ENCODE peak calls at places on chromosome 6, in nine cellular contexts. H, V, C, X, M, K, E, Q and F are unnamed samples. For H3K36me3 and H3K9me3, the result is how much of the 10 kb centered on the place peaks cover.

GRCh38 chr6:130843575-130844320 is 16.5 kb downstream of the SMLR1 start:
- DNase-seq in X (peak), E (no peak), Q (no peak), K (peak), H (no peak), C (peak), V (no peak), M (no peak), F (peak)

GRCh38 chr6:160733045-160733646 is 31.1 kb downstream of the PLG start:
- DNase-seq in K (peak), E (peak), C (peak), V (no peak), X (peak), Q (no peak), H (no peak), M (peak), F (peak)

GRCh38 chr6:17115251-17116089 is 13.6 kb downstream of the STMND1 start:
- DNase-seq in M (no peak), Q (no peak), K (peak), E (no peak), V (no peak), X (peak), H (no peak), C (no peak), F (peak)

GRCh38 chr6:137405806-137406205 is 88.4 kb downstream of the OLIG3 start:
- DNase-seq in V (no peak), Q (no peak), H (no peak), E (no peak), X (no peak), K (no peak), M (no peak), C (no peak), F (no peak)

GRCh38 chr6:161024364-161024920 is 32.9 kb downstream of the MAP3K4 start:
- DNase-seq in C (no peak), K (no peak), H (no peak), E (no peak), Q (no peak), V (no peak), M (no peak), X (no peak), F (no peak)

GRCh38 chr6:131368077-131368911 is 204.7 kb upstream of the ARG1 start:
- DNase-seq in M (peak), C (peak), Q (peak), H (peak), E (peak), V (peak), K (peak), X (no peak), F (no peak)

GRCh38 chr6:36750090-36750489 is 52.5 kb downstream of the RAB44 start:
- DNase-seq in Q (no peak), X (no peak), H (no peak), M (no peak), V (no peak), K (no peak), E (no peak), C (no peak), F (no peak)

GRCh38 chr6:137712587-137712986 is 154.5 kb upstream of the TNFAIP3 start:
- DNase-seq in V (no peak), X (no peak), M (no peak), H (no peak), C (no peak), E (no peak), Q (no peak), K (no peak), F (no peak)

GRCh38 chr6:18308070-18308735 is 43.9 kb upstream of the DEK start:
- DNase-seq in V (no peak), X (no peak), E (no peak), Q (no peak), K (peak), C (no peak), M (no peak), H (no peak), F (no peak)

GRCh38 chr6:29886686-29887085 is 55.6 kb upstream of the HLA-A start:
- DNase-seq in H (no peak), E (no peak), C (no peak), X (no peak), Q (no peak), V (no peak), K (no peak), M (no peak), F (no peak)

GRCh38 chr6:11575408-11576033 is 38.0 kb downstream of the TMEM170B start:
- DNase-seq in K (peak), H (no peak), X (peak), Q (peak), V (no peak), C (peak), E (peak), M (no peak), F (peak)

GRCh38 chr6:40037271-40037670 is 103.0 kb upstream of the MOCS1 start:
- DNase-seq in Q (no peak), X (no peak), E (no peak), V (no peak), C (no peak), K (no peak), H (no peak), M (no peak), F (no peak)

GRCh38 chr6:127737009-127737486 is 160.1 kb downstream of the C6orf58 start:
- DNase-seq in K (peak), M (peak), C (peak), E (peak), H (no peak), V (no peak), Q (no peak), X (peak), F (no peak)

GRCh38 chr6:134217110-134217509 is 100.8 kb downstream of the SGK1 start:
- DNase-seq in C (no peak), V (no peak), Q (no peak), X (no peak), M (no peak), E (no peak), H (no peak), K (peak), F (no peak)

GRCh38 chr6:5622276-5623005 is 361.1 kb downstream of the FARS2 start:
- DNase-seq in E (no peak), M (no peak), X (no peak), H (no peak), V (no peak), C (no peak), K (no peak), Q (no peak), F (no peak)

DNA sequence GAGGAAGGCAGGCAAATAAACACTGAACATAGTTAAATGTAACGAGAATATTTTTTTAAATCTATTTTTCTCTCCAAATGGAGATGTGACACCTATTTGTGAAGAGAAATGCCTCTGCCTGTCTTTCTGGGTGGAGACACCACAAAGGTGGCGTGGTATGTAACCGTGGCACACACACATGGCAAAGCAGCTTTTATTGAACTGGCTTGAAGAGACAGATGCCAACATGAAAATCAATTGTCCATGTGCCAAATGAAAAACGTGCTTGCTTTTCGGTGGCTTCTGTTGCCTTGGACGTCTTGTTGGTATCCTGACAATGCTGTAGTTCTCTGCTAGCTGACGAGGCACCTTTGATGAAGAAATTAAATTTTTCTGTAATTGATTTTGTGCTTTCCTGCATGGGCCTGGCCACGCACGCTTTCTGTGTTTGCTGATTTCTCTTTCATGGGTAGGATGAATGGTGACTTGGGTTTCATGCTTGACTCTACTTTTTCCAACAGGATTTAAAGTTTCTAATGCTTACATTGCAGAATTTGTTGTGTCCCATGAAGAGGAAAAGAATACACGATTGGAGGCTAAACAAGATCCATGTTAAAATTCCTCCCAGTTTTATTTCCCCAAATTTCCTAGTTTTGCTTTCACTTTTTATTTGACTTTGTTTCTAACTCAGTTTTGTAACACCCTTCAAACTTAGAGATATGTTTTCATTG is 202.6 kb downstream of the TMEM242 start:
- DNase-seq in V (no peak), K (no peak), E (no peak), C (no peak), M (no peak), H (no peak), X (no peak), Q (no peak), F (no peak)
- H3K36me3 ChIP-seq in V (under half), K (under half), E (under half), C (under half), M (under half), H (under half), X (under half), Q (under half), F (under half)

DNA sequence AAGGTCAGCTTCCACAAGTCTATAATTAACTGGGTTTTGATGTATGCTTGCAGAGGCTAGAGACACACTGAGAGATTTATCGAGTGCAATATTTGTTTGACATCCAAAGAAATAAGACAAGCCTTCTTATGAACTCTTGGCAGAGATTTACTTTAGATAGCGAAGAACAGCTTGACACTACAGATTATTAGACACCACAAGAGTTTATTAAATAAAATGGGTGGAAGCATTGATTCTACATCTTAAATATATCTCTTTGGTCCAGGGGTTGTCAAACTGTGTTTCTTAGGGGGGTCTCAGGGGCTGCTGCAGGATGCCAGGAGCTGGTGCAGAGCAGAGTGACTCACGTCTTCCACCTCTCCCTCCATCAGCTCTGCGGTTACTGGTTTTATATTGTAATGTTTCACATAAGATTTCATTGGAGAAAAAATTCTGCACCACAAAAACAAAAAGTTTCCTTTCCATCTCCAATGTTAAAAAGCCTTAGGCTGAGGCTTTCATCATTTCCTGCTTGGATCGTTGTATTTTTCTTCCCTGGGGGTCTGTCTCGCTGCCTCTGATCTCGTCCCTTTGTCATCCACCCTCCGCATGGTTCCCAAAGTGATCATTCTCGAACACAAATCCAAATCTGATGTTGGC is 176.2 kb upstream of the AHI1 start:
- DNase-seq in Q (no peak), V (no peak), K (peak), X (no peak), E (no peak), C (no peak), M (no peak), H (no peak), F (no peak)
- H3K9me3 ChIP-seq in Q (under half), V (under half), K (under half), X (under half), E (under half), C (under half), M (under half), H (under half), F (under half)

GRCh38 chr6:35055906-35056305 is 85.2 kb downstream of the TCP11 start:
- DNase-seq in K (no peak), H (no peak), X (no peak), M (no peak), C (no peak), V (no peak), Q (no peak), E (no peak), F (no peak)
- H3K36me3 ChIP-seq in K (under half), H (half or more), X (under half), M (under half), C (under half), V (under half), Q (under half), E (under half), F (under half)

GRCh38 chr6:115870464-115870863 is 190.2 kb downstream of the FRK start:
- DNase-seq in H (no peak), V (no peak), E (no peak), X (no peak), C (no peak), Q (no peak), K (no peak), M (no peak), F (no peak)
- H3K9me3 ChIP-seq in H (under half), V (under half), E (under half), X (under half), C (under half), Q (under half), K (under half), M (under half), F (under half)

GRCh38 chr6:158083687-158084325 is 84.3 kb downstream of the SERAC1 start:
- DNase-seq in C (no peak), H (no peak), M (no peak), Q (no peak), K (no peak), X (no peak), V (no peak), E (no peak), F (no peak)
- H3K36me3 ChIP-seq in C (under half), H (half or more), M (under half), Q (under half), K (half or more), X (under half), V (under half), E (under half), F (under half)

DNA sequence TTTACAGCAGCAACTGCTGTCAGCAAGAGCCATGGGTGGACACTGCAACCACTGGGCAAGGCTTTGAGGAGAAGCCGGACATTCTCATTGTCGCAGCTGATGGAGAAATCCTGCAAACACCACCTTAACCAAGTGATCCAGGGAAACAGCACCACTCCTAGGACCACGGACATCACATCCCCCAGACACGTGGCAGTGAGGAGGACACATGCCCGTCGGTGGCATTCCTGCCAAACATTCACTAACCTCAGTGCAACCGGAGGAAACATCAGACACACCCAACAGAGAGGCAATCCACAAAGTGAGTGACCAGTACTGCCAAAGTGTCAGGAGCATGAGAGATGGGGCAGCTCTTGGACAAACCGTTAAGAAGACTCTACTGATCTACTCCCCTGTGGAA is 16.6 kb upstream of the IRF4 start:
- DNase-seq in X (no peak), V (no peak), H (no peak), M (no peak), Q (no peak), C (no peak), K (no peak), E (no peak), F (no peak)
- H3K9me3 ChIP-seq in X (under half), V (under half), H (under half), M (under half), Q (half or more), C (under half), K (under half), E (under half), F (under half)

DNA sequence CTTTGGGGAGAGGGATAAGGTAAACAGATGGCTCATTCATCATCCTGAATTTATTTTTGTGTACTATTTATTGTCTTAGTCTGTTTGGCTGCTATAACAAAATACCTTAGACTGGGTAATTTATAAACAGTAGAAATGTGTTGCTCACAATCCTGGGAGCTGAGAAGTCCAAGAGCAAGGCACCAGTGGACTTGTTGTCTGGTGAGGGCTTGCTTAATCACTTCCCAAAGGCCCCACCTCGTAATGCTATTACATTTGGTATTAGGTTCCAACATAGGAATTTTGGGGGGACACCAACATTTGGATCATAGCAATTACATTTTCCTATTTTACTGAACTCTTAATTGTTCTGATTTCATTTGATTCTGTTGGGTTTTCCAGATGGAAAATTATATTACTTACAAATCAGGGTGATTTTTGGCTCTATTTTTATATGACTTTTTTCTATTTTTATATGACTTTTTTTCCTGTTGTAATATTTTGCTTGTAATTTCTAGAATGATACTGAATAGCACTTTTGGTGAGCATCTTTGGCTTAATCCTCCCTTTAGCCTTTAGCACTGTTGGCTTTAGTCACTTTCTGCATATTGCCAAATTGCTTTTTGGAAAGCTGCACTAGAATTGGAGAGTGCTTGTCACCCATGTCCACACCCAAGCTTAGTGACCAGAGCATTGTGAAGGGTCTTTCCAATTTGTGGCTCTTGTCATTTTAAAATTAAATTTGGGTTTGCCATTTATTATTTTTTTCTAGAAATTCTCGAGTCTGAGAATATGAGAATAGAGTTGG is 43.7 kb upstream of the TULP4 start:
- DNase-seq in E (no peak), V (no peak), H (no peak), Q (no peak), C (no peak), K (no peak), M (no peak), X (no peak), F (no peak)
- H3K36me3 ChIP-seq in E (under half), V (under half), H (under half), Q (under half), C (under half), K (under half), M (under half), X (under half), F (under half)